ENCODE peak calls at places on chromosomes 5 and 9, in four cellular contexts. T, R, H and G are unnamed samples.

GRCh38 chr5:16540421-16540820 is 74.8 kb upstream of the ZNF622 start:
- DNase-seq in T (no peak), R (peak), H (peak), G (no peak)

GRCh38 chr9:97555164-97555563 is 53.7 kb downstream of the TMOD1 start:
- DNase-seq in T (no peak), R (peak), H (no peak), G (no peak)

GRCh38 chr9:110116543-110116885 is 91.4 kb downstream of the C9orf152 start:
- DNase-seq in T (no peak), R (peak), H (peak), G (no peak)

GRCh38 chr5:454936-455335 is 12.0 kb downstream of the EXOC3 start:
- DNase-seq in T (peak), R (no peak), H (no peak), G (no peak)

GRCh38 chr5:97182571-97183099 is 412 bp downstream of the RIOK2 start:
- DNase-seq in T (no peak), R (no peak), H (peak), G (no peak)

GRCh38 chr5:2249442-2249841 is 366.7 kb upstream of the IRX4 start:
- DNase-seq in T (no peak), R (no peak), H (no peak), G (no peak)

GRCh38 chr9:87556039-87556438 is 58.4 kb downstream of the DAPK1 start:
- DNase-seq in T (no peak), R (no peak), H (no peak), G (no peak)

GRCh38 chr9:100427366-100428263 is 672 bp downstream of the MSANTD3 start:
- DNase-seq in T (peak), R (peak), H (peak), G (peak)

GRCh38 chr5:17890501-17890900 is 256.2 kb downstream of the TAF11L14 start:
- DNase-seq in T (no peak), R (no peak), H (no peak), G (no peak)

GRCh38 chr5:127486471-127486870 is 31.0 kb upstream of the PRRC1 start:
- DNase-seq in T (no peak), R (no peak), H (no peak), G (no peak)

GRCh38 chr5:180105827-180106312 is 34.3 kb upstream of the RNF130 start:
- DNase-seq in T (peak), R (no peak), H (no peak), G (no peak)

GRCh38 chr9:124470306-124470705 is 20.1 kb downstream of the ADGRD2 start:
- DNase-seq in T (no peak), R (no peak), H (no peak), G (no peak)

GRCh38 chr5:135179308-135179980 is 145.4 kb upstream of the PITX1 start:
- DNase-seq in T (no peak), R (no peak), H (no peak), G (no peak)

GRCh38 chr9:12816656-12817101 is 41.9 kb downstream of the LURAP1L start:
- DNase-seq in T (no peak), R (no peak), H (no peak), G (no peak)

GRCh38 chr9:122228191-122228905 is 409 bp downstream of the LHX6 start:
- DNase-seq in T (no peak), R (peak), H (no peak), G (no peak)

GRCh38 chr5:116883875-116884274 is 309.3 kb upstream of the SEMA6A start:
- DNase-seq in T (no peak), R (no peak), H (no peak), G (no peak)

GRCh38 chr9:122090287-122090883 is 2.7 kb downstream of the TTLL11 start:
- DNase-seq in T (no peak), R (no peak), H (no peak), G (no peak)

GRCh38 chr5:96017951-96018350 is 56.3 kb upstream of the ELL2 start:
- DNase-seq in T (no peak), R (peak), H (no peak), G (no peak)

GRCh38 chr5:180644129-180644824 is 5.1 kb downstream of the FLT4 start:
- DNase-seq in T (no peak), R (no peak), H (no peak), G (no peak)